ENCODE peak calls at places on chromosomes 16 and 17, in five cellular contexts. G, E, J, N and O are unnamed samples.

GRCh38 chr16:27838536-27839175 is 224.9 kb downstream of the GSG1L start:
- DNase-seq in G (no peak), E (no peak), J (no peak), N (no peak), O (no peak)

GRCh38 chr16:54685682-54686081 is 245.0 kb upstream of the IRX5 start:
- DNase-seq in G (no peak), E (no peak), J (no peak), N (no peak), O (no peak)

GRCh38 chr17:82281502-82282238 is 8.2 kb upstream of the CSNK1D start:
- DNase-seq in G (peak; percentile 92), E (no peak), J (peak; percentile 66), N (no peak), O (no peak)

GRCh38 chr16:59848314-59848713 is 1114.2 kb upstream of the GOT2 start:
- DNase-seq in G (no peak), E (no peak), J (no peak), N (no peak), O (no peak)

GRCh38 chr16:71929048-71929447 is 33.7 kb downstream of the IST1 start:
- DNase-seq in G (no peak), E (no peak), J (no peak), N (no peak), O (peak; percentile 39)

GRCh38 chr17:72496461-72496860 is 375.6 kb downstream of the SOX9 start:
- DNase-seq in G (no peak), E (no peak), J (no peak), N (no peak), O (no peak)

GRCh38 chr16:9258423-9259051 is 167.1 kb downstream of the HAPSTR1 start:
- DNase-seq in G (no peak), E (peak; percentile 68), J (peak; percentile 7), N (no peak), O (no peak)

GRCh38 chr16:70432800-70433455 is 6.0 kb downstream of the ST3GAL2 start:
- DNase-seq in G (no peak), E (no peak), J (no peak), N (no peak), O (no peak)

GRCh38 chr16:74724820-74725549 is 24.3 kb upstream of the MLKL start:
- DNase-seq in G (peak; percentile 53), E (no peak), J (no peak), N (no peak), O (peak; percentile 21)

GRCh38 chr17:44916781-44917241 is 1.5 kb upstream of the GFAP start:
- DNase-seq in G (peak; percentile 92), E (no peak), J (peak; percentile 70), N (peak; percentile 19), O (peak; percentile 27)

GRCh38 chr17:31596382-31597323 is 205.2 kb downstream of the RAB11FIP4 start:
- DNase-seq in G (peak; percentile 94), E (peak; percentile 35), J (no peak), N (peak; percentile 85), O (peak; percentile 95)

GRCh38 chr17:31598921-31599571 is 207.6 kb downstream of the RAB11FIP4 start:
- DNase-seq in G (no peak), E (no peak), J (no peak), N (no peak), O (no peak)

GRCh38 chr17:31598388-31598760 is 206.9 kb downstream of the RAB11FIP4 start:
- DNase-seq in G (no peak), E (no peak), J (no peak), N (no peak), O (no peak)

GRCh38 chr17:31595666-31596381 is 204.3 kb downstream of the RAB11FIP4 start:
- DNase-seq in G (no peak), E (no peak), J (no peak), N (no peak), O (no peak)

DNA sequence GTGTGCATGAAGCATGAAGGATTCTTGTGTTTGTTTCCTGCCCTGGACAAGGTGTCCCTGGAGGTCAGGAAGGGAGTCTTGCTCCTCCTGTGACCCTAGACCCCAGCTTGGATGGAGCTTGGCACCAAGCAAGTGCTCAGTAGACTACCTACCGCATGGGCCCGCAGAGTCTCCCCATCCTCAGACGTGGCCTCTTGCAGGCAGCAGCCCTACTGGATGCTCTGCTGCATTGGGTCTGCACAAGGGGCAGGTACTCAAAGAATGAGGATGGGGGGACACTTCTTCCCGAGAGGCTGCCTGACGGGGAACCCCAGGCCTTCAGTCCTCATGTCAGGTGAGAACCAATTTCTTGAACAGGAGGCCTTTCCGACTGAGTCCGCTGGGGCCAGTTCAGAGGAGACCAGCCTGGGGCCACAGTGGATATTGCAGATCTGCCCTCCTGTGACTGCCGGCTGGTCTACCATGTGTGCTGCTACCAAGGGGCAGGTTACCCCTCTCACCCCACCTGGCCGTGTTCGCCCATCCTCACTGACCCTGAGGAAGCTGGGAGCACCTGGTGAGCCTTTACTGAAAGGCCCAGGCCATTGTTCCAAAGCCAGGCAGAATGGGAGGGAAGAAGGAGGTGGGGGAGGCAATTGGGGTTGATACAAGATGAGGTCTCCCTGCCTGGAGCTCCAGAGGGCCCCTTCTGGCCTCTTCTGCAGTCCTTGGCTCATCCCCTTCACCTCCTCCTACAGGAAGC is 206.3 kb downstream of the RAB11FIP4 start:
- DNase-seq in G (no peak), E (no peak), J (no peak), N (no peak), O (no peak)
- H3K4me3 ChIP-seq in G (no peak overlapping the region), E (no peak overlapping the region), J (no peak overlapping the region), N (no peak overlapping the region), O (no peak overlapping the region)

GRCh38 chr17:51684214-51684613 is 423.9 kb downstream of the UTP18 start:
- DNase-seq in G (no peak), E (no peak), J (no peak), N (no peak), O (no peak)
- TF ChIP-seq CTCF in G (no peak), E (no peak), J (no peak), N (no peak), O (no peak)

GRCh38 chr16:89561195-89562026 is 929 bp downstream of the RPL13 start:
- DNase-seq in G (peak; percentile 71), E (no peak), J (no peak), N (no peak), O (no peak)

GRCh38 chr16:89560413-89561194 is at the start of gene RPL13:
- DNase-seq in G (peak; percentile 98), E (peak; percentile 89), J (peak; percentile 95), N (peak; percentile 84), O (peak; percentile 76)

GRCh38 chr16:89562939-89563338 is 2.5 kb downstream of the RPL13 start:
- DNase-seq in G (no peak), E (no peak), J (no peak), N (no peak), O (no peak)

GRCh38 chr16:89563639-89564392 is 3.3 kb downstream of the RPL13 start:
- DNase-seq in G (no peak), E (no peak), J (no peak), N (no peak), O (no peak)

GRCh38 chr16:89562027-89562599 is 1.6 kb downstream of the RPL13 start:
- DNase-seq in G (no peak), E (no peak), J (peak; percentile 28), N (no peak), O (no peak)
- H3K4me3 ChIP-seq in G (peak overlapping the region; percentile 92), E (peak overlapping the region; percentile 83), J (peak overlapping the region; percentile 67), N (peak overlapping the region; percentile 82), O (peak overlapping the region; percentile 75)

GRCh38 chr17:80676096-80676466 is 131.4 kb downstream of the RPTOR start:
- DNase-seq in G (no peak), E (no peak), J (no peak), N (no peak), O (no peak)

GRCh38 chr17:80679816-80680215 is 135.2 kb downstream of the RPTOR start:
- DNase-seq in G (no peak), E (no peak), J (no peak), N (no peak), O (no peak)

GRCh38 chr17:80677214-80677756 is 132.6 kb downstream of the RPTOR start:
- DNase-seq in G (no peak), E (no peak), J (no peak), N (no peak), O (no peak)

GRCh38 chr17:80676564-80676963 is 131.9 kb downstream of the RPTOR start:
- DNase-seq in G (no peak), E (no peak), J (no peak), N (no peak), O (no peak)

DNA sequence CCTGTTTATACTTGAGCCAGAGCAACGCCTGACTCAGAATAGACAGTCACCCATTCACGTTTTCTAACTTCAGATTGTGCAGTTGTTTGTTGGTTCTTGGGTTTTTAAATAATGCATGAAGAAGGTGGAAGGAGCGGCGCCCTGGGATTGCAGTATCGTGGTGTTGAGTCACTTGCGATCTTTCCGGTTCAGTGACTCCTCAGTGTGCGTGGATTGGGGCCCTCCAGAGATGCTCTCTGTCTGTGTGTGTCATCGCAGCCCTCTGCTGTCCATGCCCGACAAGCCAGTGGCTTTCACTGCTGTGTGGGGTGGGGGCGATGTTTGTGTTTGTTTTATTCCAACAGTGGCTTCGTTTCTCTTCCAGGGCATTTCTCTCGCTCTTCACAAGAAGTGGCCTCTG is 134.0 kb downstream of the RPTOR start:
- DNase-seq in G (no peak), E (no peak), J (no peak), N (no peak), O (peak; percentile 47)
- TF ChIP-seq CTCF in G (no peak), E (no peak), J (no peak), N (no peak), O (peak; percentile 42)

GRCh38 chr17:42521666-42522262 is 14.3 kb upstream of the NAGLU start:
- DNase-seq in G (peak; percentile 78), E (no peak), J (no peak), N (no peak), O (no peak)
- H3K4me3 ChIP-seq in G (peak overlapping the region; percentile 13), E (no peak overlapping the region), J (no peak overlapping the region), N (peak overlapping the region; percentile 50), O (no peak overlapping the region)